ENCODE peak calls at places on chromosomes 12 and 14, in nine cellular contexts. C, R, I, Z, L, P, K, M and X are unnamed samples. For H3K27me3 and H3K4me1, the result is how much of the 10 kb centered on the place peaks cover.

GRCh38 chr14:101470266-101470665 is 91.0 kb upstream of the DIO3 start:
- DNase-seq in C (no peak), R (no peak), I (no peak), Z (no peak), L (no peak), P (no peak), K (no peak), M (no peak), X (no peak)

GRCh38 chr12:72388322-72388721 is 116.2 kb downstream of the TRHDE start:
- DNase-seq in C (no peak), R (no peak), I (no peak), Z (no peak), L (no peak), P (no peak), K (no peak), M (no peak), X (no peak)

GRCh38 chr12:71187379-71187778 is 29.6 kb upstream of the TSPAN8 start:
- DNase-seq in C (no peak), R (no peak), I (no peak), Z (no peak), L (no peak), P (no peak), K (no peak), M (no peak), X (no peak)

GRCh38 chr12:69929531-69929930 is 104.5 kb downstream of the MYRFL start:
- DNase-seq in C (no peak), R (peak), I (no peak), Z (peak), L (peak), P (no peak), K (no peak), M (no peak), X (no peak)

GRCh38 chr14:93322886-93323596 is 9.8 kb downstream of the BTBD7 start:
- DNase-seq in C (no peak), R (no peak), I (no peak), Z (no peak), L (no peak), P (no peak), K (no peak), M (no peak), X (no peak)

GRCh38 chr14:30005114-30005698 is 77.6 kb upstream of the PRKD1 start:
- DNase-seq in C (no peak), R (peak), I (no peak), Z (peak), L (peak), P (no peak), K (peak), M (no peak), X (no peak)

GRCh38 chr14:74599201-74599809 is 12.7 kb downstream of the LTBP2 start:
- DNase-seq in C (no peak), R (no peak), I (no peak), Z (peak), L (peak), P (no peak), K (peak), M (no peak), X (no peak)

GRCh38 chr14:67237591-67237990 is 3.6 kb upstream of the PALS1 start:
- DNase-seq in C (no peak), R (no peak), I (no peak), Z (no peak), L (no peak), P (no peak), K (no peak), M (no peak), X (no peak)

GRCh38 chr12:52210186-52210924 is 18.5 kb upstream of the KRT80 start:
- DNase-seq in C (peak), R (peak), I (no peak), Z (peak), L (no peak), P (no peak), K (peak), M (peak), X (no peak)

GRCh38 chr14:91835197-91835919 is 32.0 kb downstream of the TC2N start:
- DNase-seq in C (no peak), R (peak), I (peak), Z (no peak), L (no peak), P (no peak), K (no peak), M (no peak), X (no peak)

GRCh38 chr12:111754671-111755070 is 12.1 kb upstream of the ALDH2 start:
- DNase-seq in C (peak), R (no peak), I (no peak), Z (no peak), L (no peak), P (no peak), K (no peak), M (peak), X (no peak)

GRCh38 chr14:22200977-22201605 is 387.9 kb downstream of the DAD1 start:
- DNase-seq in C (no peak), R (peak), I (no peak), Z (peak), L (peak), P (no peak), K (no peak), M (no peak), X (no peak)

GRCh38 chr12:116434155-116435065 is 124.8 kb upstream of the MAP1LC3B2 start:
- DNase-seq in C (peak), R (peak), I (no peak), Z (peak), L (peak), P (no peak), K (peak), M (peak), X (no peak)

GRCh38 chr14:59819446-59820088 is 51.0 kb downstream of the RTN1 start:
- DNase-seq in C (no peak), R (no peak), I (no peak), Z (no peak), L (no peak), P (no peak), K (no peak), M (no peak), X (no peak)

GRCh38 chr14:99596071-99596627 is 7.9 kb downstream of the CCDC85C start:
- DNase-seq in C (no peak), R (no peak), I (no peak), Z (no peak), L (no peak), P (no peak), K (no peak), M (peak), X (no peak)

GRCh38 chr12:55706840-55707671 is 648 bp downstream of the ITGA7 start:
- DNase-seq in C (peak), R (no peak), I (no peak), Z (peak), L (peak), P (no peak), K (no peak), M (no peak), X (no peak)

GRCh38 chr12:1184402-1184801 is 193.4 kb downstream of the ERC1 start:
- DNase-seq in C (no peak), R (no peak), I (no peak), Z (peak), L (no peak), P (no peak), K (no peak), M (no peak), X (no peak)

GRCh38 chr14:35533357-35534129 is 421 bp upstream of the INSM2 start:
- DNase-seq in C (no peak), R (peak), I (peak), Z (peak), L (peak), P (peak), K (no peak), M (peak), X (peak)

GRCh38 chr14:35534884-35535793 is 1.2 kb downstream of the INSM2 start:
- DNase-seq in C (no peak), R (peak), I (peak), Z (peak), L (peak), P (peak), K (peak), M (peak), X (peak)

GRCh38 chr14:35534130-35534883 is at the start of gene INSM2:
- DNase-seq in C (no peak), R (no peak), I (peak), Z (peak), L (no peak), P (no peak), K (no peak), M (peak), X (no peak)

GRCh38 chr14:35531960-35532747 is 1.8 kb upstream of the INSM2 start:
- DNase-seq in C (no peak), R (no peak), I (no peak), Z (no peak), L (no peak), P (no peak), K (no peak), M (no peak), X (no peak)

DNA sequence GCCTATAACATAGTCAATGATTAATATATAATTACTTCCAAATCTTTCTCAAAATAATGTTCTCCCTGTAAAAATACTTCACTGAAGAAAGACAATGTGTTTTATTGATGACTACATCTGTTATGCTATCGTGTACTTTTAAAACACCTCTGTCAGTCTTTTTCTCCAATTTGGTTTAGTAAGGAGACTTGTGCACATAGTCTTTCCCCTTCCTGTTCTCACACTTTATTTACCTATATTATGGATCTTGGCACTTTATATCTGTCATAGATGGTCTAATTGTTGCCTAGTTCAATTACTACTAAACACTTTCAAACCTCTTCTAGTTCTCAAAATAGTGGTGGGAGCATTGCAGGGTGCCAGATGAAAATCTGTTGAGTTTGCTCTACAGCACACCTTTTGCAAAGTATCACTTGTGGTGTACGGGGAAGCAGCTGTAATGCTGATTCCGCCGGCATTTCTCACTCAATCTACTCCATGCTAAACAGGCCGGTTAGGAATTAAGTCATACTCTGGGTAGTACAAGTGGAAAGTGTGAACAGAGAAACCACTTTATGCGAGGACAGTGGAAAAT is 1.1 kb upstream of the INSM2 start:
- DNase-seq in C (no peak), R (no peak), I (no peak), Z (no peak), L (no peak), P (no peak), K (no peak), M (no peak), X (no peak)
- H3K27me3 ChIP-seq in C (under half), R (under half), I (under half), Z (half or more), L (half or more), P (under half), K (under half), M (under half), X (under half)

GRCh38 chr14:37063467-37064240 is 108.8 kb downstream of the SLC25A21 start:
- DNase-seq in C (no peak), R (no peak), I (no peak), Z (no peak), L (no peak), P (no peak), K (no peak), M (no peak), X (no peak)
- H3K4me1 ChIP-seq in C (under half), R (under half), I (under half), Z (under half), L (under half), P (under half), K (under half), M (under half), X (under half)

GRCh38 chr14:61646366-61647101 is 48.8 kb upstream of the HIF1A start:
- DNase-seq in C (no peak), R (peak), I (no peak), Z (peak), L (peak), P (no peak), K (no peak), M (no peak), X (no peak)
- H3K27me3 ChIP-seq in C (under half), R (under half), I (under half), Z (under half), L (under half), P (under half), K (under half), M (under half), X (under half)

GRCh38 chr14:39217214-39217879 is 16.4 kb upstream of the MIA2 start:
- DNase-seq in C (no peak), R (peak), I (no peak), Z (peak), L (no peak), P (no peak), K (no peak), M (no peak), X (no peak)

GRCh38 chr14:39218171-39218769 is 15.4 kb upstream of the MIA2 start:
- DNase-seq in C (no peak), R (peak), I (no peak), Z (peak), L (peak), P (no peak), K (peak), M (no peak), X (no peak)

GRCh38 chr14:39219075-39219499 is 14.6 kb upstream of the MIA2 start:
- DNase-seq in C (no peak), R (no peak), I (no peak), Z (peak), L (no peak), P (no peak), K (no peak), M (no peak), X (no peak)
- H3K4me1 ChIP-seq in C (under half), R (under half), I (under half), Z (under half), L (under half), P (under half), K (under half), M (under half), X (under half)

GRCh38 chr12:98896938-98897337 is 251.8 kb downstream of the APAF1 start:
- DNase-seq in C (no peak), R (no peak), I (no peak), Z (peak), L (peak), P (no peak), K (no peak), M (no peak), X (no peak)
- H3K27me3 ChIP-seq in C (under half), R (under half), I (under half), Z (under half), L (under half), P (under half), K (under half), M (under half), X (under half)